ENCODE peak calls at places on chromosomes 4 and X, in nine cellular contexts. E, H, I, W, C, Z, T, P and Q are unnamed samples.

GRCh38 chr4:75513529-75514130 is 573 bp downstream of the RCHY1 start:
- DNase-seq in P (no peak), E (peak), Z (peak), T (no peak), C (no peak), H (no peak), W (no peak), I (peak), Q (no peak)

GRCh38 chr4:154614306-154614705 is 1.9 kb upstream of the FGG start:
- DNase-seq in C (no peak), H (no peak), I (no peak), P (no peak), E (no peak), W (no peak), Z (no peak), T (no peak), Q (no peak)

GRCh38 chrX:103215768-103216085 is 819 bp downstream of the BEX4 start:
- DNase-seq in H (no peak), E (no peak), Z (no peak), P (peak), T (no peak), C (no peak), W (no peak), I (no peak), Q (no peak)

GRCh38 chr4:175252642-175253041 is 334.5 kb downstream of the ADAM29 start:
- DNase-seq in I (no peak), C (no peak), P (no peak), W (no peak), Z (no peak), H (no peak), T (peak), E (no peak), Q (no peak)

GRCh38 chr4:57287687-57288604 is 177.8 kb upstream of the IGFBP7 start:
- DNase-seq in C (no peak), I (no peak), H (no peak), Z (no peak), P (no peak), W (no peak), E (no peak), T (no peak), Q (no peak)

GRCh38 chr4:186906722-186907121 is 183.1 kb upstream of the FAT1 start:
- DNase-seq in H (no peak), T (no peak), W (no peak), Z (no peak), P (no peak), E (no peak), C (no peak), I (no peak), Q (no peak)

GRCh38 chr4:59855630-59856352 is 1344.3 kb upstream of the ADGRL3 start:
- DNase-seq in E (no peak), W (no peak), H (no peak), C (no peak), P (no peak), I (no peak), Z (no peak), T (no peak), Q (peak)

GRCh38 chrX:48785525-48786214 is 720 bp upstream of the GATA1 start:
- DNase-seq in P (no peak), E (no peak), Z (no peak), T (no peak), I (no peak), H (no peak), C (no peak), W (no peak), Q (no peak)

GRCh38 chrX:134431894-134432293 is 28.1 kb upstream of the HPRT1 start:
- DNase-seq in P (no peak), E (peak), Z (no peak), W (no peak), I (peak), H (no peak), C (no peak), T (no peak), Q (no peak)

GRCh38 chr4:139137745-139138144 is 39.3 kb downstream of the ELF2 start:
- DNase-seq in E (no peak), H (no peak), W (no peak), I (no peak), P (no peak), T (no peak), Z (no peak), C (no peak), Q (no peak)

GRCh38 chr4:49000806-49001205 is 14.7 kb downstream of the CWH43 start:
- DNase-seq in C (no peak), W (no peak), Z (no peak), P (no peak), E (no peak), T (no peak), I (no peak), H (no peak), Q (no peak)

GRCh38 chr4:37890501-37891220 is at the start of gene TBC1D1:
- DNase-seq in I (peak), E (no peak), H (peak), Z (peak), C (peak), W (peak), T (peak), P (no peak), Q (peak)

GRCh38 chr4:121819216-121819980 is 4.3 kb downstream of the CCNA2 start:
- DNase-seq in E (peak), P (no peak), I (peak), T (no peak), C (no peak), W (no peak), H (no peak), Z (no peak), Q (no peak)

GRCh38 chr4:2745981-2746806 is 9.9 kb downstream of the TNIP2 start:
- DNase-seq in Z (peak), W (peak), C (peak), H (no peak), T (no peak), P (no peak), E (peak), I (peak), Q (peak)

GRCh38 chr4:119103263-119103662 is 32.4 kb upstream of the MYOZ2 start:
- DNase-seq in P (no peak), E (peak), T (no peak), W (peak), C (no peak), H (no peak), Z (no peak), I (peak), Q (no peak)

GRCh38 chrX:72395252-72395651 is 89.5 kb upstream of the CITED1 start:
- DNase-seq in Z (no peak), I (peak), E (peak), C (no peak), H (no peak), W (no peak), P (no peak), T (no peak), Q (no peak)

GRCh38 chr4:16238304-16238703 is 12.0 kb upstream of the TAPT1 start:
- DNase-seq in E (no peak), W (no peak), C (no peak), I (no peak), P (no peak), H (no peak), T (no peak), Z (no peak), Q (no peak)

GRCh38 chrX:1389993-1390285 is 2.0 kb downstream of the SLC25A6 start:
- DNase-seq in E (no peak), C (no peak), T (no peak), P (peak), H (no peak), Z (no peak), I (no peak), W (no peak), Q (no peak)

GRCh38 chr4:7313991-7314390 is 120.7 kb downstream of the PSAPL1 start:
- DNase-seq in E (no peak), P (no peak), Z (no peak), H (no peak), W (no peak), C (no peak), T (no peak), I (no peak), Q (no peak)

GRCh38 chrX:112967341-112967740 is 126.7 kb upstream of the AMOT start:
- DNase-seq in H (no peak), C (no peak), Z (no peak), E (peak), T (no peak), I (peak), W (no peak), P (no peak), Q (no peak)

GRCh38 chr4:16588651-16589050 is 309.8 kb downstream of the LDB2 start:
- DNase-seq in C (no peak), H (no peak), W (no peak), Z (no peak), E (no peak), I (no peak), T (no peak), P (no peak), Q (no peak)

GRCh38 chr4:76634239-76634638 is 199.2 kb downstream of the SHROOM3 start:
- DNase-seq in Z (no peak), W (no peak), C (no peak), E (peak), T (no peak), P (no peak), H (no peak), I (peak), Q (no peak)

GRCh38 chr4:73131281-73131680 is 61.8 kb upstream of the COX18 start:
- DNase-seq in E (no peak), W (no peak), C (no peak), T (no peak), Z (no peak), P (no peak), H (no peak), I (no peak), Q (no peak)

GRCh38 chr4:105147226-105148151 is 813 bp downstream of the TET2 start:
- DNase-seq in E (peak), W (peak), Z (peak), I (peak), P (no peak), H (peak), T (no peak), C (peak), Q (no peak)

GRCh38 chr4:96312049-96312685 is 472.3 kb downstream of the PDHA2 start:
- DNase-seq in Z (no peak), I (no peak), P (no peak), W (no peak), E (peak), T (no peak), C (no peak), H (no peak), Q (no peak)

GRCh38 chr4:70703695-70704332 is 15.5 kb downstream of the UTP3 start:
- DNase-seq in C (no peak), E (peak), P (no peak), T (no peak), H (peak), Z (no peak), W (peak), I (peak), Q (no peak)

GRCh38 chr4:147944264-147944663 is 212.4 kb downstream of the ARHGAP10 start:
- DNase-seq in T (no peak), I (no peak), W (no peak), P (no peak), H (no peak), E (no peak), Z (no peak), C (no peak), Q (no peak)

GRCh38 chrX:24838624-24839023 is 144.9 kb downstream of the POLA1 start:
- DNase-seq in H (no peak), P (no peak), Z (no peak), T (no peak), I (peak), C (no peak), W (no peak), E (peak), Q (no peak)

GRCh38 chr4:177562859-177563258 is 120.6 kb upstream of the AGA start:
- DNase-seq in Z (no peak), C (no peak), I (no peak), W (no peak), P (no peak), H (no peak), T (no peak), E (no peak), Q (no peak)

GRCh38 chr4:188550296-188550695 is 411.1 kb downstream of the TRIML1 start:
- DNase-seq in E (no peak), Z (no peak), H (no peak), C (no peak), I (no peak), T (no peak), P (no peak), W (no peak), Q (no peak)